ENCODE peak calls at places on chromosomes 16 and 17, in ten cellular contexts. E is pancreas, A is mucosa of descending colon, U is NCI-H460, R is esophagus muscularis mucosa, T is T-helper 22 cell, S is GM10248, Y is cerebellum, N is NCI-H1436, O is uterus. B is an unnamed sample.

GRCh38 chr16:66927012-66927436 is 1.7 kb upstream of the RRAD start:
- DNase-seq in E (no peak), A (no peak), U (no peak), R (no peak), T (no peak), S (peak), Y (no peak), N (no peak), O (no peak), B (peak)

GRCh38 chr16:64641343-64641742 is 480.5 kb downstream of the CDH11 start:
- DNase-seq in E (no peak), A (no peak), U (no peak), R (no peak), T (no peak), S (no peak), Y (no peak), N (no peak), O (no peak), B (no peak)

GRCh38 chr16:31875112-31875803 is 1.7 kb downstream of the ZNF267 start:
- DNase-seq in E (no peak), A (no peak), U (no peak), R (no peak), T (no peak), S (no peak), Y (no peak), N (peak), O (no peak), B (no peak)

GRCh38 chr16:80407265-80407987 is 133.4 kb upstream of the DYNLRB2 start:
- DNase-seq in E (no peak), A (no peak), U (no peak), R (no peak), T (no peak), S (no peak), Y (no peak), N (no peak), O (no peak), B (no peak)

GRCh38 chr16:68091604-68092261 is 6.6 kb downstream of the NFATC3 start:
- DNase-seq in E (no peak), A (no peak), U (no peak), R (no peak), T (no peak), S (no peak), Y (no peak), N (peak), O (no peak), B (no peak)

GRCh38 chr17:9028171-9028570 is 6.9 kb downstream of the NTN1 start:
- DNase-seq in E (no peak), A (no peak), U (no peak), R (no peak), T (no peak), S (no peak), Y (no peak), N (no peak), O (no peak), B (no peak)

GRCh38 chr17:8072727-8073461 is 14.6 kb downstream of the ALOX12B start:
- DNase-seq in E (no peak), A (no peak), U (no peak), R (no peak), T (no peak), S (no peak), Y (no peak), N (no peak), O (no peak), B (no peak)

GRCh38 chr16:71845639-71846431 is at the start of gene ATXN1L:
- DNase-seq in E (peak), A (peak), U (peak), R (peak), T (peak), S (peak), Y (peak), N (peak), O (peak), B (peak)

GRCh38 chr16:27325736-27326135 is 12.0 kb downstream of the IL4R start:
- DNase-seq in E (no peak), A (peak), U (no peak), R (no peak), T (no peak), S (no peak), Y (no peak), N (no peak), O (no peak), B (no peak)

GRCh38 chr17:48068491-48068961 is 20.4 kb downstream of the NFE2L1 start:
- DNase-seq in E (no peak), A (no peak), U (no peak), R (no peak), T (no peak), S (no peak), Y (no peak), N (no peak), O (no peak), B (no peak)

GRCh38 chr16:6970171-6970857 is 362.3 kb upstream of the RBFOX1 start:
- DNase-seq in E (no peak), A (no peak), U (no peak), R (no peak), T (no peak), S (no peak), Y (no peak), N (no peak), O (no peak), B (no peak)

GRCh38 chr17:29176500-29177351 is 3.5 kb downstream of the MYO18A start:
- DNase-seq in E (peak), A (peak), U (no peak), R (no peak), T (peak), S (peak), Y (no peak), N (peak), O (peak), B (no peak)

GRCh38 chr17:43620147-43620944 is 41.4 kb downstream of the MEOX1 start:
- DNase-seq in E (no peak), A (no peak), U (no peak), R (no peak), T (no peak), S (no peak), Y (no peak), N (no peak), O (no peak), B (no peak)

GRCh38 chr17:18117974-18118632 is 9.5 kb downstream of the MYO15A start:
- DNase-seq in E (no peak), A (no peak), U (no peak), R (no peak), T (no peak), S (no peak), Y (no peak), N (no peak), O (no peak), B (no peak)

GRCh38 chr17:78255953-78256704 is 24.7 kb downstream of the TMEM235 start:
- DNase-seq in E (no peak), A (no peak), U (no peak), R (no peak), T (no peak), S (no peak), Y (no peak), N (no peak), O (no peak), B (no peak)

GRCh38 chr16:46731691-46732555 is 16.2 kb downstream of the MYLK3 start:
- DNase-seq in E (no peak), A (no peak), U (no peak), R (no peak), T (no peak), S (no peak), Y (no peak), N (no peak), O (no peak), B (no peak)

GRCh38 chr17:59121901-59122480 is 15.3 kb upstream of the TRIM37 start:
- DNase-seq in E (no peak), A (no peak), U (no peak), R (no peak), T (no peak), S (no peak), Y (no peak), N (no peak), O (no peak), B (no peak)

GRCh38 chr17:82246365-82247174 is 17.7 kb downstream of the SLC16A3 start:
- DNase-seq in E (no peak), A (no peak), U (no peak), R (no peak), T (no peak), S (no peak), Y (peak), N (peak), O (peak), B (no peak)

GRCh38 chr16:85520853-85521736 is 92.0 kb upstream of the GSE1 start:
- DNase-seq in E (peak), A (peak), U (no peak), R (no peak), T (no peak), S (no peak), Y (no peak), N (no peak), O (no peak), B (no peak)

GRCh38 chr17:40553694-40554534 is 11.4 kb downstream of the CCR7 start:
- DNase-seq in E (peak), A (no peak), U (no peak), R (peak), T (no peak), S (no peak), Y (no peak), N (no peak), O (peak), B (peak)

GRCh38 chr17:48814504-48814903 is 2.5 kb downstream of the TTLL6 start:
- DNase-seq in E (peak), A (no peak), U (peak), R (no peak), T (peak), S (peak), Y (no peak), N (peak), O (peak), B (peak)

GRCh38 chr16:73066927-73067670 is 19.2 kb upstream of the ZFHX3 start:
- DNase-seq in E (no peak), A (peak), U (no peak), R (no peak), T (no peak), S (no peak), Y (no peak), N (no peak), O (no peak), B (no peak)

GRCh38 chr16:82658796-82659195 is 32.0 kb downstream of the CDH13 start:
- DNase-seq in E (no peak), A (no peak), U (no peak), R (no peak), T (no peak), S (no peak), Y (no peak), N (no peak), O (no peak), B (no peak)

GRCh38 chr16:72783716-72784320 is 264.1 kb downstream of the ZFHX3 start:
- DNase-seq in E (no peak), A (no peak), U (no peak), R (peak), T (no peak), S (no peak), Y (no peak), N (no peak), O (no peak), B (peak)

GRCh38 chr17:47177261-47177660 is 11.8 kb downstream of the CDC27 start:
- DNase-seq in E (no peak), A (no peak), U (no peak), R (no peak), T (no peak), S (no peak), Y (no peak), N (no peak), O (no peak), B (no peak)

GRCh38 chr16:89199241-89200123 is 855 bp downstream of the SLC22A31 start:
- DNase-seq in E (peak), A (peak), U (no peak), R (no peak), T (no peak), S (no peak), Y (no peak), N (no peak), O (no peak), B (no peak)

GRCh38 chr17:51351890-51352289 is 91.5 kb downstream of the UTP18 start:
- DNase-seq in E (no peak), A (no peak), U (no peak), R (no peak), T (no peak), S (no peak), Y (peak), N (no peak), O (peak), B (no peak)

GRCh38 chr17:64784353-64784798 is 122.3 kb upstream of the SMURF2 start:
- DNase-seq in E (no peak), A (no peak), U (no peak), R (no peak), T (no peak), S (no peak), Y (no peak), N (no peak), O (peak), B (peak)

GRCh38 chr17:40312893-40313659 is 4.1 kb downstream of the RARA start:
- DNase-seq in E (no peak), A (no peak), U (no peak), R (no peak), T (no peak), S (no peak), Y (no peak), N (no peak), O (peak), B (no peak)

GRCh38 chr17:39946551-39947330 is 16.1 kb upstream of the GSDMA start:
- DNase-seq in E (no peak), A (no peak), U (no peak), R (no peak), T (no peak), S (no peak), Y (no peak), N (no peak), O (no peak), B (no peak)

GRCh38 chr16:28186752-28187151 is 25.0 kb downstream of the XPO6 start:
- DNase-seq in E (no peak), A (no peak), U (no peak), R (no peak), T (no peak), S (no peak), Y (no peak), N (no peak), O (no peak), B (no peak)